ENCODE peak calls at places on chromosomes 7 and 10, in six cellular contexts. A is NAMALWA; E is Caki2; P is HT1080; D is activated CD4-positive, alpha-beta T cell treated with anti-CD3 and anti-CD28 coated beads, Interleukin-2, amount 10 ng/mL, durations not matched to agents 7 days and 5 days; J is heart left ventricle. N is an unnamed sample.

GRCh38 chr10:24383681-24384106 is 174.8 kb downstream of the KIAA1217 start:
- DNase-seq in A (peak; percentile 94), P (peak; percentile 95), J (peak; percentile 90), E (peak; percentile 96), D (peak; percentile 8), N (peak; percentile 93)

GRCh38 chr10:34808789-34809745 is 6.0 kb downstream of the PARD3 start:
- DNase-seq in J (no peak), A (no peak), P (no peak), E (peak; percentile 69), D (no peak), N (peak; percentile 56)

GRCh38 chr7:39721919-39722597 is 98.7 kb downstream of the RALA start:
- DNase-seq in E (no peak), D (no peak), P (no peak), A (no peak), J (no peak), N (no peak)

GRCh38 chr7:3887071-3887691 is 586.1 kb downstream of the SDK1 start:
- DNase-seq in P (no peak), A (no peak), J (no peak), D (no peak), E (no peak), N (no peak)

GRCh38 chr10:75887981-75888380 is 456.6 kb downstream of the LRMDA start:
- DNase-seq in P (no peak), E (no peak), A (no peak), D (no peak), J (no peak), N (no peak)

GRCh38 chr10:91339729-91340128 is 70.4 kb upstream of the HECTD2 start:
- DNase-seq in A (no peak), E (no peak), P (no peak), J (no peak), D (no peak), N (no peak)

GRCh38 chr10:73650537-73651331 is 5.1 kb downstream of the SYNPO2L start:
- DNase-seq in A (no peak), P (peak; percentile 81), E (no peak), J (peak; percentile 73), D (no peak), N (no peak)

GRCh38 chr10:61217851-61218565 is 235.2 kb downstream of the TMEM26 start:
- DNase-seq in P (no peak), A (no peak), J (no peak), E (no peak), D (no peak), N (no peak)

GRCh38 chr7:116728413-116728812 is 56.4 kb downstream of the MET start:
- DNase-seq in P (no peak), E (no peak), D (no peak), A (no peak), J (no peak), N (no peak)

GRCh38 chr10:87915406-87915805 is 52.0 kb downstream of the PTEN start:
- DNase-seq in J (no peak), E (no peak), D (no peak), A (no peak), P (no peak), N (no peak)